ENCODE peak calls at places on chromosomes 11 and 22, in four cellular contexts. V, S, N and W are unnamed samples.

GRCh38 chr22:24230911-24231656 is 13.8 kb downstream of the GGT5 start:
- DNase-seq in V (peak; percentile 49), S (no peak), N (no peak), W (no peak)

GRCh38 chr11:96704847-96705246 is 315.0 kb downstream of the JRKL start:
- DNase-seq in V (no peak), S (no peak), N (no peak), W (no peak)

GRCh38 chr11:76823481-76824028 is 37.2 kb upstream of the ACER3 start:
- DNase-seq in V (peak; percentile 89), S (peak; percentile 91), N (no peak), W (peak; percentile 31)

GRCh38 chr22:33757443-33758124 is 162.7 kb downstream of the LARGE1 start:
- DNase-seq in V (no peak), S (no peak), N (no peak), W (peak; percentile 12)

GRCh38 chr11:4134844-4135243 is 40.2 kb downstream of the RRM1 start:
- DNase-seq in V (no peak), S (peak; percentile 43), N (no peak), W (peak; percentile 51)

GRCh38 chr11:61004841-61005240 is 33.4 kb downstream of the CD6 start:
- DNase-seq in V (no peak), S (no peak), N (no peak), W (no peak)

GRCh38 chr11:14622241-14622954 is 21.2 kb upstream of the PDE3B start:
- DNase-seq in V (no peak), S (no peak), N (no peak), W (no peak)

GRCh38 chr22:37331034-37331428 is 48.7 kb downstream of the CYTH4 start:
- DNase-seq in V (no peak), S (no peak), N (no peak), W (no peak)

GRCh38 chr22:23245799-23246136 is 65.5 kb downstream of the BCR start:
- DNase-seq in V (no peak), S (no peak), N (no peak), W (no peak)

GRCh38 chr11:40328890-40329617 is 1130.4 kb downstream of the LRRC4C start:
- DNase-seq in V (no peak), S (peak; percentile 64), N (no peak), W (peak; percentile 76)

GRCh38 chr11:2219318-2220017 is 47.9 kb upstream of the TH start:
- DNase-seq in V (no peak), S (no peak), N (no peak), W (no peak)

GRCh38 chr11:57321996-57322880 is 2.5 kb downstream of the TNKS1BP1 start:
- DNase-seq in V (peak; percentile 85), S (peak; percentile 99), N (no peak), W (peak; percentile 69)

GRCh38 chr11:79514269-79514668 is 73.4 kb upstream of the TENM4 start:
- DNase-seq in V (no peak), S (no peak), N (no peak), W (no peak)

GRCh38 chr22:30978304-30978962 is 9.4 kb downstream of the TUG1 start:
- DNase-seq in V (no peak), S (no peak), N (no peak), W (no peak)

GRCh38 chr22:38317237-38317994 is at the start of gene CSNK1E:
- DNase-seq in V (peak; percentile 74), S (peak; percentile 51), N (no peak), W (no peak)

GRCh38 chr11:30295178-30295885 is 27.6 kb upstream of the ARL14EP start:
- DNase-seq in V (no peak), S (no peak), N (no peak), W (no peak)

GRCh38 chr11:110818032-110818687 is 105.9 kb upstream of the ARHGAP20 start:
- DNase-seq in V (no peak), S (no peak), N (no peak), W (no peak)

GRCh38 chr11:1931326-1931725 is 11.8 kb downstream of the TNNT3 start:
- DNase-seq in V (no peak), S (no peak), N (no peak), W (no peak)

DNA sequence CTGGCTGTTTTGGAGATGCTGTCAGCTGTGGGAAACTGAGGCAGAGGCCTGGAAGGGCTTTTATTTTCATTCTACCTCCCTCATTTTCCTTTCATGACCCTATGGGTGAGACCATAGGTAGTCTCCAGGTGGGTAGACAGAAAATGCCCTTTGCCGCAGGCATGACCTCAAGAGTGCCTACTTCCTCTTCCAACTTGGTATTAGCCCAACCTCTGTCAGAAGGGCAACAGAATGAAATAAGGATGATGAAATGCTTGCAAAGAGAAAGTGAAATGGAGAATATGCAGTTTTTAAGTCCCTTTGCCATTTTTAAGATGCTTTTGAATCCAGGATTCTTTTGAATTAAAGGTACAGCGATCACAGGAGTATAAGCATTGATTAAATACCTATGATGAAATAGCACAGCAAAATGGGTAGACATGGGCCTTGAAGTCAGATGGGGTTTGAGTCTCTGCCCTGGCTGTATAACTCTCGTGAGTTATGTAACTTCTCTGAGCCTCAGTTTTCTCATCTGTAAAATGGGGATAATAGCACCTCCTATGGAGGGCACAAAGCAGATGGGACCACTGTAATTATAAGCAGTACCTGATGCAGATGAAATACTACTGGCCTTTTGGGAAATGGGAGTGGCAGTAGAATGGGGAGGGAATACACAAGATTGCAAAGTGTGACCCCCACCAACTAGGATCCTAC is 3.7 kb downstream of the ASPHD2 start:
- DNase-seq in V (no peak), S (no peak), N (peak; percentile 71), W (no peak)
- TF ChIP-seq POLR2AphosphoS2 in V (no peak), S (no peak), N (no peak), W (no peak)

GRCh38 chr22:44398791-44399190 is 86.0 kb upstream of the SHISAL1 start:
- DNase-seq in V (no peak), S (no peak), N (no peak), W (no peak)

GRCh38 chr22:44399196-44399837 is 86.6 kb upstream of the SHISAL1 start:
- DNase-seq in V (no peak), S (no peak), N (no peak), W (no peak)

GRCh38 chr22:44400763-44401060 is 88.0 kb upstream of the SHISAL1 start:
- DNase-seq in V (no peak), S (no peak), N (no peak), W (no peak)

GRCh38 chr22:44402196-44403111 is 89.7 kb upstream of the SHISAL1 start:
- DNase-seq in V (no peak), S (no peak), N (no peak), W (no peak)

DNA sequence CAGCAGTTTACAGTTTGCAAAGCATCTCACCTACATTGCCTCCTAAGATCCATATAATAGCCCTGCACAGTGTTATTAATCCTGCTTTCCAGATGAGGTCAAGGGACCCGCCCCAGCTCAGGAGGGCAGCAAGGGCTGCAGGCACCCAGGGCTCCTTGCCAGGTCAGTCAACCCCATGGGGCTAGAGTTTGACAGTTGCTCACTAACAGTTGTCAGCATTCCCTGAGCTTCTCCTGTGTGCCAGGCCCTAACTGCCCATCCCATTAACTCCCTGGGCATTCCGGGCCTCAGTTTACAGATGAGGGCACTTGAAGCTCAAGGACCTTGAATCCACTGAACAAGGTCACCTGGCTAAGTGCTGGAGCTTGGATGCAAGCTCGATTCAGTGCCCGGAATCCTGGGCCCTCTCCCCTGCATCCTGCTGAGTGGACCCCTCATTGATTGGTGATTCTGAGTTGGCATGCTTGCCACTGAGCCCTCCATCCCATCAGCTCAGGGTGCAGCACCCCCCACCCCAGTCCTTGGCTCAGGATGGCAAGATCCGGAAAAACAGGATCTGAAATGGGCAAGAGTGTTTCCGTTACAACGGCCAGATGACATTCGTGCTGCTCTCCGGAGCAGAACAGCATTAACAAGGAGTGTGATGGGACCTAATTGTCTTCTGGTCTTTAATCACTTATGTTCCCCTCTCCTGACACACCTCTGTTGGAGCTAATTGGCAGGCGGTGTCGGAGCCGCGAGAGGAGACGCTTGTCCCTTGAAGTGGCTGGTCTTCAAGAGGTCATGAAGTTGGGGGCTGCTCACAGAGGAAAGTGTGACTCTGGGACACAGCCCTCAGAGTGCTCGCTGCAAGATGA is 87.4 kb upstream of the SHISAL1 start:
- DNase-seq in V (no peak), S (no peak), N (no peak), W (no peak)
- TF ChIP-seq POLR2AphosphoS2 in V (no peak), S (no peak), N (no peak), W (no peak)

GRCh38 chr11:63212742-63213141 is 30.7 kb downstream of the SLC22A25 start:
- DNase-seq in V (peak; percentile 41), S (peak; percentile 26), N (no peak), W (peak; percentile 10)
- TF ChIP-seq POLR2AphosphoS2 in V (no peak), S (no peak), N (no peak), W (no peak)

GRCh38 chr11:128520206-128520885 is 67.0 kb downstream of the ETS1 start:
- DNase-seq in V (no peak), S (no peak), N (no peak), W (no peak)
- TF ChIP-seq POLR2AphosphoS2 in V (no peak), S (no peak), N (no peak), W (no peak)

GRCh38 chr11:85750646-85751045 is 60.3 kb downstream of the SYTL2 start:
- DNase-seq in V (no peak), S (no peak), N (no peak), W (no peak)

GRCh38 chr11:85755285-85755684 is 55.7 kb downstream of the SYTL2 start:
- DNase-seq in V (no peak), S (no peak), N (no peak), W (no peak)

GRCh38 chr11:85751738-85752137 is 59.2 kb downstream of the SYTL2 start:
- DNase-seq in V (no peak), S (no peak), N (no peak), W (no peak)

GRCh38 chr11:85752201-85752889 is 58.6 kb downstream of the SYTL2 start:
- DNase-seq in V (no peak), S (no peak), N (no peak), W (no peak)

GRCh38 chr11:85752890-85753581 is 57.9 kb downstream of the SYTL2 start:
- DNase-seq in V (no peak), S (no peak), N (no peak), W (no peak)
- TF ChIP-seq POLR2AphosphoS2 in V (no peak), S (no peak), N (no peak), W (no peak)